ENCODE peak calls at places on chromosome 4, in seven cellular contexts. T is GM23338, Q is psoas muscle, F is fibroblast of villous mesenchyme, I is tibial nerve, O is heart right ventricle, X is left ventricle myocardium inferior. R is an unnamed sample.

GRCh38 chr4:69485130-69485529 is 10.6 kb downstream of the UGT2B4 start:
- DNase-seq in T (no peak), Q (no peak), F (no peak), I (no peak), O (no peak), X (no peak), R (no peak)

GRCh38 chr4:127730142-127730913 is at the start of gene SLC25A31:
- DNase-seq in T (peak; percentile 25), Q (no peak), F (no peak), I (no peak), O (no peak), X (no peak), R (no peak)

GRCh38 chr4:83010111-83010521 is 507 bp downstream of the LIN54 start:
- DNase-seq in T (peak; percentile 51), Q (no peak), F (peak; percentile 61), I (no peak), O (no peak), X (no peak), R (peak; percentile 33)

GRCh38 chr4:1501754-1502500 is 95.7 kb upstream of the NKX1-1 start:
- DNase-seq in T (no peak), Q (peak; percentile 54), F (no peak), I (no peak), O (no peak), X (no peak), R (no peak)

GRCh38 chr4:2101346-2102044 is 42.4 kb downstream of the NAT8L start:
- DNase-seq in T (no peak), Q (no peak), F (no peak), I (no peak), O (no peak), X (no peak), R (peak; percentile 16)

GRCh38 chr4:184286346-184286745 is 68.7 kb upstream of the ENPP6 start:
- DNase-seq in T (no peak), Q (no peak), F (no peak), I (peak; percentile 5), O (no peak), X (no peak), R (peak; percentile 53)

GRCh38 chr4:62263454-62263853 is 1063.3 kb downstream of the ADGRL3 start:
- DNase-seq in T (peak; percentile 30), Q (no peak), F (no peak), I (no peak), O (no peak), X (no peak), R (no peak)

GRCh38 chr4:151039733-151040132 is 24.6 kb upstream of the LRBA start:
- DNase-seq in T (no peak), Q (no peak), F (no peak), I (no peak), O (no peak), X (no peak), R (no peak)

GRCh38 chr4:74311696-74312313 is 3.5 kb downstream of the EPGN start:
- DNase-seq in T (peak; percentile 82), Q (no peak), F (peak; percentile 73), I (peak; percentile 59), O (no peak), X (no peak), R (peak; percentile 66)

GRCh38 chr4:100933628-100934027 is 413.7 kb downstream of the PPP3CA start:
- DNase-seq in T (no peak), Q (no peak), F (peak; percentile 73), I (no peak), O (no peak), X (no peak), R (peak; percentile 68)

GRCh38 chr4:183424109-183424751 is 20.2 kb upstream of the CDKN2AIP start:
- DNase-seq in T (no peak), Q (no peak), F (no peak), I (no peak), O (no peak), X (no peak), R (no peak)

GRCh38 chr4:11446156-11446811 is 17.6 kb upstream of the HS3ST1 start:
- DNase-seq in T (no peak), Q (no peak), F (no peak), I (no peak), O (no peak), X (no peak), R (no peak)

GRCh38 chr4:7721984-7722551 is 217.6 kb downstream of the AFAP1 start:
- DNase-seq in T (no peak), Q (no peak), F (peak; percentile 28), I (no peak), O (no peak), X (no peak), R (no peak)

GRCh38 chr4:149980125-149980682 is 98.0 kb upstream of the DCLK2 start:
- DNase-seq in T (no peak), Q (no peak), F (no peak), I (no peak), O (no peak), X (no peak), R (peak; percentile 50)

GRCh38 chr4:185128272-185129119 is 14.6 kb upstream of the SLC25A4 start:
- DNase-seq in T (peak; percentile 76), Q (peak; percentile 61), F (peak; percentile 16), I (no peak), O (peak; percentile 43), X (peak; percentile 26), R (no peak)

GRCh38 chr4:102730968-102731533 is 29.7 kb downstream of the MANBA start:
- DNase-seq in T (peak; percentile 70), Q (no peak), F (no peak), I (no peak), O (no peak), X (no peak), R (no peak)
- TF ChIP-seq CTCF in T (peak; percentile 67), Q (no peak), F (peak; percentile 40), I (no peak), O (no peak), X (peak; percentile 19), R (peak; percentile 8)

GRCh38 chr4:95754667-95755066 is 85.2 kb upstream of the PDHA2 start:
- DNase-seq in T (no peak), Q (no peak), F (no peak), I (no peak), O (no peak), X (no peak), R (no peak)

GRCh38 chr4:95761871-95762270 is 78.0 kb upstream of the PDHA2 start:
- DNase-seq in T (no peak), Q (no peak), F (no peak), I (no peak), O (no peak), X (no peak), R (no peak)

GRCh38 chr4:95761441-95761840 is 78.5 kb upstream of the PDHA2 start:
- DNase-seq in T (no peak), Q (no peak), F (peak; percentile 25), I (no peak), O (no peak), X (no peak), R (no peak)

DNA sequence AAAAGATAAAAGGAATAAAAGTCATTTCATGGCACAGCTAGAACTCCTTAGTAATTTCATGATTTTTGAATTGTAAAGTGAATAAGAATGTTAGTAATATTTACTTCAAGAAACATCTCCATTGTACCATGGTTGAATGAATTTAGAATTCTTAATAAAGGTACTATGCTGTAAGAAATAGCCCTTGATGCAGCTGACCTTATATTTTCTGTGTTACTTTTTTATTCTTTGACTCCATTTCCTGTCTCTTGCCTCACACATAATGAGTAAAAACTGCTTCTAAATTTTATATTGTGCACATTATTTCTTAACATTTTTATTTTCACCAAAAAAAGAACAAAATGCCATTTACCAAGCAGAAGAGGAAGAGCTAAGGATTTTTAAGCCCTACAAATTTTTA is 81.9 kb upstream of the PDHA2 start:
- DNase-seq in T (no peak), Q (no peak), F (no peak), I (no peak), O (no peak), X (no peak), R (no peak)
- H3K4me3 ChIP-seq in T (no peak overlapping the region), Q (no peak overlapping the region), F (no peak overlapping the region), I (no peak overlapping the region), O (no peak overlapping the region), X (no peak overlapping the region), R (no peak overlapping the region)

GRCh38 chr4:41236046-41236445 is 20.7 kb upstream of the UCHL1 start:
- DNase-seq in T (no peak), Q (no peak), F (no peak), I (no peak), O (no peak), X (no peak), R (peak; percentile 31)

GRCh38 chr4:41236508-41236907 is 20.2 kb upstream of the UCHL1 start:
- DNase-seq in T (no peak), Q (no peak), F (no peak), I (no peak), O (no peak), X (no peak), R (no peak)

GRCh38 chr4:41234424-41234823 is 20.1 kb upstream of the APBB2 start:
- DNase-seq in T (no peak), Q (no peak), F (no peak), I (no peak), O (no peak), X (no peak), R (no peak)

DNA sequence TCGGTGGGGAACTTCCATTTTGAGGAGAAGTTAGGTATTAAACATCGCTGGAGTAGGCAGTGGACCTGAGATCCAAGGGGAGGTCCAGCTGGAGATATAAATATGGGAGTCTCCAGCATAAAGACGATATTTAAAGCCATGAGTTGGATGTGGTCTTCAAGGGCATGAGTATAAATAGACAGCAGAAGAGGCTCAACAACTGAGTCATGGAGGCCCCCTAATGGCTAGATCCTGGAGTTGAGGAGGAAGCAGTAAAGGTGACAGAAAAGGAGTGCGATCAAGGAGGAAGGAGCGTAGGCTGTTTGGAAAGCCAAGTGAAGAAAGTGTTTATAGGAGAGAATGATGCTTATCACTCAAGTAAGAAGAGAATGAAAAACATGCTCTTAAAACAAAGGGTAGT is 18.1 kb upstream of the APBB2 start:
- DNase-seq in T (peak; percentile 37), Q (no peak), F (peak; percentile 12), I (no peak), O (no peak), X (no peak), R (no peak)
- TF ChIP-seq CTCF in T (peak; percentile 78), Q (no peak), F (peak; percentile 25), I (no peak), O (no peak), X (peak; percentile 35), R (no peak)

GRCh38 chr4:30264465-30264864 is 455.7 kb upstream of the PCDH7 start:
- DNase-seq in T (no peak), Q (no peak), F (no peak), I (no peak), O (no peak), X (no peak), R (no peak)
- H3K4me3 ChIP-seq in T (no peak overlapping the region), Q (no peak overlapping the region), F (no peak overlapping the region), I (no peak overlapping the region), O (no peak overlapping the region), X (no peak overlapping the region), R (no peak overlapping the region)

GRCh38 chr4:116849620-116850019 is 235.8 kb downstream of the TRAM1L1 start:
- DNase-seq in T (peak; percentile 40), Q (no peak), F (no peak), I (no peak), O (no peak), X (no peak), R (no peak)
- TF ChIP-seq CTCF in T (peak; percentile 79), Q (no peak), F (no peak), I (no peak), O (no peak), X (no peak), R (no peak)

GRCh38 chr4:80197132-80197573 is at the start of gene PRDM8:
- DNase-seq in T (peak; percentile 52), Q (no peak), F (no peak), I (no peak), O (no peak), X (no peak), R (peak; percentile 39)
- H3K4me3 ChIP-seq in T (peak within 1 kb of the TSS; percentile 49), Q (peak within 1 kb of the TSS; percentile 56), F (peak within 1 kb of the TSS; percentile 14), I (peak within 1 kb of the TSS; percentile 42), O (peak within 1 kb of the TSS; percentile 26), X (peak within 1 kb of the TSS; percentile 59), R (peak within 1 kb of the TSS; percentile 60)

GRCh38 chr4:109294006-109294405 is 8.5 kb downstream of the COL25A1 start:
- DNase-seq in T (peak; percentile 87), Q (no peak), F (peak; percentile 22), I (no peak), O (no peak), X (no peak), R (no peak)
- TF ChIP-seq CTCF in T (peak; percentile 85), Q (peak; percentile 19), F (peak; percentile 66), I (no peak), O (peak; percentile 17), X (peak; percentile 41), R (peak; percentile 22)

R was measured in AG10803.